ENCODE peak calls at places on chromosomes 12 and 14, in five cellular contexts. U is lower lobe of right lung, X is T-helper 17 cell, O is GM03348, A is iris pigment epithelial cell. F is an unnamed sample.

GRCh38 chr12:26158078-26158764 is 33.4 kb upstream of the BHLHE41 start:
- DNase-seq in O (no peak), A (no peak), U (no peak), X (no peak), F (peak)

GRCh38 chr14:67665886-67666285 is 8.5 kb downstream of the VTI1B start:
- DNase-seq in A (peak), U (no peak), O (peak), X (no peak), F (no peak)

GRCh38 chr14:52313903-52314481 is at the start of gene PTGER2:
- DNase-seq in A (peak), U (peak), X (peak), O (peak), F (peak)

GRCh38 chr12:16158018-16158417 is 119.5 kb downstream of the SLC15A5 start:
- DNase-seq in A (no peak), X (no peak), O (no peak), U (no peak), F (no peak)

GRCh38 chr14:37678916-37679315 is 83.5 kb downstream of the TTC6 start:
- DNase-seq in U (no peak), O (no peak), X (no peak), A (peak), F (no peak)

GRCh38 chr12:98998697-98999299 is 353.7 kb downstream of the APAF1 start:
- DNase-seq in X (no peak), U (no peak), A (peak), O (peak), F (no peak)

GRCh38 chr12:47591795-47592194 is 114.0 kb downstream of the RPAP3 start:
- DNase-seq in U (no peak), A (no peak), O (no peak), X (no peak), F (no peak)

GRCh38 chr14:68181395-68182326 is 362.1 kb downstream of the RAD51B start:
- DNase-seq in A (peak), O (peak), X (no peak), U (no peak), F (no peak)

GRCh38 chr12:89481218-89481914 is 43.2 kb downstream of the GALNT4 start:
- DNase-seq in A (peak), X (no peak), U (no peak), O (no peak), F (no peak)

GRCh38 chr14:21525995-21526671 is at the start of gene SALL2:
- DNase-seq in X (peak), U (peak), O (peak), A (peak), F (peak)

GRCh38 chr14:103894034-103894722 is 34.1 kb upstream of the TDRD9 start:
- DNase-seq in O (no peak), U (no peak), X (no peak), A (no peak), F (peak)

GRCh38 chr14:94009767-94010166 is 12.7 kb downstream of the CCDC197 start:
- DNase-seq in A (peak), X (no peak), O (peak), U (no peak), F (no peak)

GRCh38 chr14:79583738-79584405 is 627.4 kb downstream of the DIO2 start:
- DNase-seq in A (peak), O (peak), U (no peak), X (no peak), F (no peak)